ENCODE peak calls at places on chromosomes 6 and 20, in seven cellular contexts. K is heart left ventricle, H is H9, U is heart right ventricle, N is tibial nerve, T is psoas muscle, Z is spleen. P is an unnamed sample.

GRCh38 chr6:145009691-145010090 is 724.6 kb downstream of the UTRN start:
- DNase-seq in N (no peak), Z (no peak), H (no peak), T (no peak), K (no peak), U (no peak), P (no peak)

GRCh38 chr6:31575335-31575901 is at the start of gene TNF:
- DNase-seq in N (no peak), H (no peak), U (no peak), T (peak), K (peak), Z (peak), P (no peak)

GRCh38 chr6:145735356-145736165 is at the start of gene EPM2A:
- DNase-seq in K (peak), T (peak), H (peak), Z (peak), U (peak), N (peak), P (peak)

GRCh38 chr20:63691711-63692435 is 4.6 kb upstream of the TNFRSF6B start:
- DNase-seq in U (peak), K (no peak), H (no peak), T (no peak), N (no peak), Z (peak), P (no peak)

GRCh38 chr6:70849348-70850069 is 107.4 kb downstream of the B3GAT2 start:
- DNase-seq in K (no peak), N (no peak), Z (no peak), T (no peak), H (no peak), U (no peak), P (no peak)

GRCh38 chr6:135176464-135176863 is 4.6 kb upstream of the MYB start:
- DNase-seq in U (no peak), T (no peak), N (no peak), H (no peak), Z (no peak), K (no peak), P (no peak)

GRCh38 chr20:19025430-19026120 is 186.9 kb upstream of the SLC24A3 start:
- DNase-seq in H (no peak), K (no peak), Z (no peak), T (no peak), N (no peak), U (no peak), P (no peak)

GRCh38 chr20:48627737-48628128 is 200.1 kb downstream of the PREX1 start:
- DNase-seq in T (no peak), K (no peak), H (no peak), U (no peak), N (no peak), Z (peak), P (no peak)

GRCh38 chr20:54122681-54123586 is 50.9 kb downstream of the CYP24A1 start:
- DNase-seq in Z (no peak), H (no peak), U (no peak), T (no peak), K (no peak), N (no peak), P (no peak)

GRCh38 chr6:16336056-16336810 is 97.8 kb downstream of the GMPR start:
- DNase-seq in N (no peak), U (no peak), Z (no peak), H (no peak), T (no peak), K (no peak), P (no peak)

GRCh38 chr6:7805088-7805756 is 79.3 kb downstream of the BMP6 start:
- DNase-seq in H (no peak), U (no peak), T (no peak), Z (no peak), N (no peak), K (no peak), P (no peak)

GRCh38 chr6:152122434-152122833 is 315.0 kb downstream of the ESR1 start:
- DNase-seq in N (no peak), Z (no peak), U (no peak), K (no peak), H (no peak), T (no peak), P (no peak)

GRCh38 chr6:133242761-133243590 is 1.8 kb downstream of the EYA4 start:
- DNase-seq in N (no peak), K (peak), T (peak), U (peak), H (peak), Z (no peak), P (peak)

GRCh38 chr6:150078788-150079187 is 9.9 kb upstream of the ULBP3 start:
- DNase-seq in K (no peak), Z (no peak), N (no peak), T (no peak), H (no peak), U (no peak), P (no peak)

GRCh38 chr20:62517901-62518610 is 42.3 kb upstream of the GATA5 start:
- DNase-seq in T (no peak), U (no peak), Z (no peak), H (no peak), K (no peak), N (no peak), P (no peak)

DNA sequence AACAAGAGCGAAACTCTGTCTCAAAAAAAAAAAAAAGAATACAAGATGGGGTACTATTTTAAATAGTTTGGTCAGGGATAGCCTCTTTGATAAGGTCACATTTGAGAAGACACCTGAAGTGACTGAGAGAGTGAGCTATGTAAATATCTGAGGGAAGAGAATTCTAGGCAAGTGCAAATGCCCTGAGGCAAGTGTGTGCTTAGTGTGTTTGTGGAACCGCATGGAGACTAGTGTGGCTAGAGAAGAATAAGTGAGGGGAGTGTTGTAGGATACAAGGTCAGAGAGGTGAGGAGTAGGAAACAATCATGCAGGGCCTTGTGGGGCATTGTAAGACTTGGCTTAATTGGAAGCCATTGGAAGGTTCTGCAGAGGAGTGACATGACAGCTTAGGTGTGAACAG is 3.4 kb downstream of the RSPH9 start:
- DNase-seq in K (no peak), H (no peak), U (no peak), T (no peak), Z (no peak), N (no peak), P (no peak)
- H3K27ac ChIP-seq in K (no peak), H (no peak), U (no peak), T (no peak), Z (no peak), N (no peak), P (no peak)

DNA sequence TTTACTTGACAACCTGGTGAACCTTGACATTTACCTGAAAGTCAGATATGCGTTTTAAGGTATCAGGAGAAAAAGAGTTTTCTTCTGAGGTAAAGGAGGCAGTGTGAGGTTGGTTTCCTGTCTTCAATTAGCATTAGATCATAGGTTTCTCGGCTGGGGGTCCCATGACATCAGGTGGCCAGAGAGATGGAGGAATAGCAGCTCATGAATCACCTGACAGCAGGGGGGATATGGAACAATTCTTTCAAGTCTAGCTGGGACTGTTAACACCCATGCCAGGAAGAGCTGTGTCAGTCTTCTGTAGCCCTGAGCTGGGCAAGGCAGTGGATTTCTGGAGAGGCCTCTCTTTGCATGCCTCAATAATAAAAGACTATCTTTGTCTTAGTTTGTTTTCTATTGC is 108.0 kb upstream of the TMEM170B start:
- DNase-seq in Z (no peak), K (no peak), T (no peak), U (no peak), H (no peak), N (no peak), P (no peak)
- H3K27ac ChIP-seq in Z (peak), K (peak), T (no peak), U (no peak), H (no peak), N (peak), P (no peak)

DNA sequence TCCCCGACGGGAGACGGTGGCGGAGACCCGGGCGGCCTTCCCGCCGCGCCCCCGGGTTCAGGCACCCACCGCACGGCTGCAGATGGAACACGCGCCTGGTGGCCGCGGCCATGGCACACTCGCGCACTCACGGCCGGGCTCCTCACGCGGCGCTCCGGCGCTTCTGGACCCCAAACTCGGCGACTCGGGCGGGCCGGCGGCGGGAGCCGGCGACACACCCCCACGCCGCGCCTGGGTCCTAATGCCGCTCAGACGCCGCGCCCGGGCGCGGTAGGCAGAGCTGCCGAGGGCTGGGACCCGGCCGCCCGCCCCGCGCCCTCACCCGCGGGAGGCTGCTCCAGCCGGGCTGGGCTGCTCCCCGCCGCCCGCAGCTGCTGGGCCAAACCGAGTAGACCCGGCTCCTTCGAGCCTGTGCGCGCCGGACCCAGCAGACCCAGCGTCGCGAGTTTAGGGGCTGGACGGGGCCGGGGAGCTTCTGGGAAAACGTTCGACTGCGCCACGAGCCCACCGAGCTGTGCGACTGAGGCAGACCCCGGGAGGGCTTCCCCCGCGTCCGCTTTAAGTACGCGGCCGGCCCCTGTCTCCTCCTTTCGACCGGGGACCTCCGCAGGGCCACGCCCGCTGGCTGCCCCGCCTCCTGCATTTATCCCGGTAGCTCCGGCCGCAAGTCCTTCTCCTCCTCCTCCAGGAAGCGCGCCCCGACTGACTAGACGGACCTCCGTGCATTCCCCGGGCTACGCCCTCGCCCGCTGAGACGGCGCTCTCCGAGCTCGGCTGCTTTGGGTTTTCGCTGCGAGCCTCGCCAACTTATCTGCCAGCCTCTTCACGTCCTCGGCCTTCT is at the start of gene SLC4A11:
- DNase-seq in T (peak), N (no peak), U (peak), K (peak), Z (peak), H (peak), P (no peak)
- H3K27ac ChIP-seq in T (no peak), N (no peak), U (no peak), K (no peak), Z (no peak), H (no peak), P (no peak)

GRCh38 chr6:38651121-38651784 is 11.5 kb upstream of the BTBD9 start:
- DNase-seq in N (no peak), K (no peak), Z (no peak), U (no peak), T (no peak), H (no peak), P (no peak)
- H3K27ac ChIP-seq in N (no peak), K (no peak), Z (no peak), U (no peak), T (no peak), H (no peak), P (no peak)

GRCh38 chr6:111660531-111660930 is 54.9 kb upstream of the TRAF3IP2 start:
- DNase-seq in N (no peak), T (no peak), K (no peak), U (no peak), H (no peak), Z (no peak), P (no peak)
- H3K27ac ChIP-seq in N (no peak), T (peak), K (no peak), U (no peak), H (no peak), Z (no peak), P (no peak)

GRCh38 chr6:33198159-33198852 is 2.2 kb downstream of the RXRB start:
- DNase-seq in U (no peak), N (no peak), Z (peak), K (no peak), H (no peak), T (no peak), P (no peak)
- H3K27ac ChIP-seq in U (no peak), N (no peak), Z (peak), K (no peak), H (no peak), T (peak), P (no peak)

GRCh38 chr6:66992660-66993059 is 1285.6 kb upstream of the EYS start:
- DNase-seq in U (no peak), Z (no peak), K (no peak), T (no peak), N (no peak), H (no peak), P (no peak)

GRCh38 chr6:66985816-66986215 is 1278.8 kb upstream of the EYS start:
- DNase-seq in T (no peak), Z (no peak), H (no peak), K (no peak), U (no peak), N (no peak), P (no peak)

GRCh38 chr6:66986940-66987339 is 1279.9 kb upstream of the EYS start:
- DNase-seq in N (no peak), H (no peak), Z (no peak), K (no peak), U (no peak), T (no peak), P (no peak)
- H3K27ac ChIP-seq in N (no peak), H (no peak), Z (no peak), K (no peak), U (no peak), T (no peak), P (no peak)

GRCh38 chr20:8147476-8147875 is 15.4 kb downstream of the PLCB1 start:
- DNase-seq in K (no peak), N (no peak), Z (no peak), U (no peak), T (no peak), H (no peak), P (no peak)
- H3K27ac ChIP-seq in K (no peak), N (no peak), Z (no peak), U (no peak), T (no peak), H (no peak), P (no peak)

P was measured in substantia nigra.